ENCODE peak calls at places on chromosomes 3 and 15, in nine cellular contexts. X is GM12865; V is HuH-7.5; E is effector memory CD4-positive, alpha-beta T cell; D is GM20000; G is germinal center; T is PC-3; Q is Panc1; S is NCI-H1694. H is an unnamed sample.

GRCh38 chr15:57122080-57122845 is 203.8 kb downstream of the TCF12 start:
- DNase-seq in V (no peak), T (no peak), E (no peak), Q (no peak), D (no peak), S (no peak), G (no peak), X (no peak), H (no peak)

GRCh38 chr15:101808201-101808600 is 3.8 kb upstream of the OR4F15 start:
- DNase-seq in G (no peak), Q (no peak), E (no peak), V (no peak), T (no peak), D (no peak), S (no peak), X (no peak), H (no peak)

GRCh38 chr3:69536306-69537020 is 150.6 kb upstream of the FRMD4B start:
- DNase-seq in E (no peak), T (no peak), D (no peak), V (no peak), S (no peak), G (no peak), X (no peak), Q (no peak), H (no peak)

GRCh38 chr3:143979813-143980212 is 8.2 kb downstream of the DIPK2A start:
- DNase-seq in V (no peak), S (no peak), E (no peak), T (no peak), X (no peak), Q (no peak), D (no peak), G (no peak), H (no peak)

GRCh38 chr3:49462222-49462621 is 7.8 kb upstream of the DAG1 start:
- DNase-seq in G (no peak), V (no peak), T (peak), Q (no peak), X (no peak), S (no peak), E (no peak), D (no peak), H (no peak)

GRCh38 chr15:25694823-25695312 is 168.3 kb downstream of the ATP10A start:
- DNase-seq in X (no peak), S (no peak), G (no peak), V (no peak), T (no peak), D (no peak), Q (no peak), E (no peak), H (no peak)

GRCh38 chr3:53780171-53780570 is 66.0 kb downstream of the CHDH start:
- DNase-seq in T (no peak), E (no peak), V (no peak), D (no peak), S (no peak), G (no peak), X (no peak), Q (no peak), H (no peak)

GRCh38 chr3:171867976-171868375 is 24.8 kb downstream of the TMEM212 start:
- DNase-seq in X (peak), Q (no peak), D (no peak), T (peak), S (no peak), G (no peak), E (no peak), V (no peak), H (no peak)

GRCh38 chr3:74897006-74897405 is 282.5 kb upstream of the CNTN3 start:
- DNase-seq in D (no peak), E (no peak), Q (no peak), T (no peak), S (no peak), G (no peak), V (no peak), X (no peak), H (no peak)

GRCh38 chr3:11236588-11237461 is 35.4 kb upstream of the ATG7 start:
- DNase-seq in D (peak), T (peak), Q (peak), G (peak), E (peak), X (peak), V (peak), S (no peak), H (no peak)

GRCh38 chr3:134326760-134327593 is 47.3 kb downstream of the AMOTL2 start:
- DNase-seq in G (no peak), D (no peak), X (no peak), T (peak), E (no peak), Q (no peak), V (peak), S (no peak), H (no peak)

GRCh38 chr3:177286034-177286433 is 88.8 kb upstream of the TBL1XR1 start:
- DNase-seq in X (no peak), E (no peak), T (peak), D (no peak), S (no peak), G (no peak), Q (no peak), V (peak), H (no peak)

GRCh38 chr3:177694316-177694715 is 497.0 kb upstream of the TBL1XR1 start:
- DNase-seq in T (no peak), V (no peak), D (no peak), E (no peak), S (no peak), G (no peak), Q (no peak), X (peak), H (peak)

GRCh38 chr15:75989875-75990274 is 22.3 kb downstream of the NRG4 start:
- DNase-seq in E (no peak), X (no peak), T (no peak), Q (no peak), S (no peak), G (no peak), V (no peak), D (no peak), H (no peak)

GRCh38 chr3:73571238-73571741 is 53.5 kb downstream of the PDZRN3 start:
- DNase-seq in D (no peak), X (no peak), E (no peak), T (no peak), Q (no peak), V (no peak), G (no peak), S (no peak), H (no peak)

GRCh38 chr15:53527996-53528395 is 231.5 kb downstream of the WDR72 start:
- DNase-seq in D (no peak), X (no peak), V (no peak), E (no peak), S (no peak), Q (no peak), T (no peak), G (no peak), H (no peak)

GRCh38 chr3:161208931-161209330 is 12.2 kb upstream of the NMD3 start:
- DNase-seq in D (no peak), X (peak), G (no peak), Q (no peak), S (no peak), E (no peak), T (peak), V (no peak), H (no peak)

GRCh38 chr15:74709011-74709410 is 13.2 kb upstream of the EDC3 start:
- DNase-seq in D (no peak), T (no peak), V (no peak), G (no peak), S (no peak), X (no peak), Q (no peak), E (no peak), H (no peak)

GRCh38 chr3:52053307-52054304 is 2.8 kb downstream of the DUSP7 start:
- DNase-seq in T (peak), E (no peak), Q (no peak), S (no peak), G (no peak), X (peak), D (peak), V (no peak), H (no peak)

GRCh38 chr15:99981839-99982658 is 248.8 kb upstream of the LYSMD4 start:
- DNase-seq in G (no peak), E (no peak), Q (no peak), T (no peak), S (no peak), D (no peak), V (no peak), X (no peak), H (no peak)

GRCh38 chr3:50268703-50269451 is at the start of gene SEMA3B:
- DNase-seq in X (no peak), G (no peak), D (no peak), S (no peak), E (no peak), V (no peak), T (peak), Q (no peak), H (no peak)

GRCh38 chr3:18808423-18808822 is 339.9 kb upstream of the KCNH8 start:
- DNase-seq in Q (no peak), T (peak), D (no peak), G (no peak), S (no peak), E (no peak), V (no peak), X (no peak), H (no peak)

GRCh38 chr3:197592361-197593045 is 36.7 kb upstream of the BDH1 start:
- DNase-seq in Q (no peak), V (no peak), D (no peak), T (no peak), S (no peak), E (no peak), G (no peak), X (no peak), H (no peak)

GRCh38 chr3:140942221-140943104 is 827 bp downstream of the SLC25A36 start:
- DNase-seq in G (peak), S (peak), E (no peak), V (no peak), D (peak), T (peak), Q (no peak), X (peak), H (no peak)

GRCh38 chr3:100008081-100008698 is 106.1 kb downstream of the FILIP1L start:
- DNase-seq in D (no peak), V (no peak), E (no peak), T (no peak), Q (no peak), G (no peak), X (no peak), S (no peak), H (no peak)

GRCh38 chr15:84727429-84727828 is 11.5 kb upstream of the SEC11A start:
- DNase-seq in V (no peak), T (no peak), G (no peak), D (no peak), Q (no peak), S (no peak), E (no peak), X (no peak), H (no peak)

GRCh38 chr3:53708001-53708621 is 138.1 kb downstream of the CHDH start:
- DNase-seq in Q (no peak), X (no peak), V (no peak), T (no peak), E (no peak), S (no peak), D (no peak), G (no peak), H (no peak)

GRCh38 chr15:84889991-84890669 is 5.7 kb downstream of the SLC28A1 start:
- DNase-seq in V (no peak), E (no peak), D (no peak), S (no peak), Q (no peak), X (no peak), G (no peak), T (no peak), H (no peak)

GRCh38 chr3:197023241-197023997 is 6.2 kb downstream of the MELTF start:
- DNase-seq in T (no peak), Q (no peak), D (peak), E (no peak), V (no peak), X (peak), G (peak), S (peak), H (no peak)